ENCODE peak calls at places on chromosomes 16 and 17, in four cellular contexts. Q is K562, U is GM12878, W is HepG2. L is an unnamed sample.

GRCh38 chr17:79219208-79219935 is 144.7 kb downstream of the ENGASE start:
- DNase-seq in Q (no peak), U (no peak), W (no peak), L (no peak)

GRCh38 chr16:12362482-12363458 is 386.2 kb downstream of the SNX29 start:
- DNase-seq in Q (no peak), U (no peak), W (no peak), L (no peak)

GRCh38 chr16:72939247-72939646 is 108.7 kb downstream of the ZFHX3 start:
- DNase-seq in Q (no peak), U (no peak), W (no peak), L (no peak)

GRCh38 chr17:17372856-17373520 is 69.8 kb downstream of the NT5M start:
- DNase-seq in Q (no peak), U (no peak), W (no peak), L (no peak)

GRCh38 chr16:86975445-86975844 is 341.7 kb downstream of the C16orf95 start:
- DNase-seq in Q (peak; percentile 81), U (no peak), W (no peak), L (peak; percentile 69)

GRCh38 chr17:61218438-61218837 is 181.2 kb upstream of the TBX2 start:
- DNase-seq in Q (no peak), U (no peak), W (no peak), L (no peak)

GRCh38 chr17:66508896-66509843 is 206.8 kb downstream of the PRKCA start:
- DNase-seq in Q (peak; percentile 66), U (no peak), W (no peak), L (no peak)

GRCh38 chr17:16391451-16391850 is 10.6 kb downstream of the UBB start:
- DNase-seq in Q (no peak), U (no peak), W (no peak), L (no peak)

GRCh38 chr17:17547210-17547764 is 44.2 kb downstream of the PEMT start:
- DNase-seq in Q (no peak), U (no peak), W (peak; percentile 82), L (no peak)

GRCh38 chr17:37299257-37299985 is 76.4 kb upstream of the C17orf78 start:
- DNase-seq in Q (no peak), U (no peak), W (no peak), L (peak; percentile 11)

GRCh38 chr16:4506450-4506849 is 30.3 kb downstream of the HMOX2 start:
- DNase-seq in Q (peak; percentile 62), U (peak; percentile 39), W (peak; percentile 59), L (peak; percentile 69)

GRCh38 chr17:21396237-21396636 is 20.1 kb downstream of the KCNJ12 start:
- DNase-seq in Q (no peak), U (no peak), W (no peak), L (no peak)

GRCh38 chr16:78142784-78143183 is 43.3 kb downstream of the WWOX start:
- DNase-seq in Q (no peak), U (no peak), W (no peak), L (no peak)

GRCh38 chr16:4362476-4363250 is 9.0 kb upstream of the VASN start:
- DNase-seq in Q (no peak), U (no peak), W (no peak), L (no peak)

GRCh38 chr16:21599158-21599993 is at the start of gene METTL9:
- DNase-seq in Q (peak; percentile 96), U (peak; percentile 73), W (peak; percentile 94), L (peak; percentile 90)

GRCh38 chr17:66507982-66508760 is 205.8 kb downstream of the PRKCA start:
- DNase-seq in Q (peak; percentile 52), U (no peak), W (no peak), L (no peak)

GRCh38 chr16:54286330-54287017 is at the start of gene IRX3:
- DNase-seq in Q (no peak), U (no peak), W (peak; percentile 91), L (peak; percentile 87)

GRCh38 chr17:10657866-10658265 is 757 bp upstream of the MYH3 start:
- DNase-seq in Q (no peak), U (no peak), W (no peak), L (no peak)

GRCh38 chr17:41594363-41594915 is 7.7 kb upstream of the KRT14 start:
- DNase-seq in Q (no peak), U (no peak), W (no peak), L (no peak)

GRCh38 chr16:9447195-9447551 is 355.7 kb downstream of the HAPSTR1 start:
- DNase-seq in Q (no peak), U (no peak), W (no peak), L (no peak)

GRCh38 chr17:7192271-7192937 is 13.2 kb upstream of the ASGR1 start:
- DNase-seq in Q (no peak), U (no peak), W (no peak), L (no peak)

GRCh38 chr17:78745407-78746088 is 36.5 kb downstream of the CYTH1 start:
- DNase-seq in Q (no peak), U (no peak), W (peak; percentile 52), L (no peak)

GRCh38 chr16:89828199-89828869 is at the start of gene SPIRE2:
- DNase-seq in Q (peak; percentile 85), U (no peak), W (no peak), L (peak; percentile 77)

GRCh38 chr16:21156767-21157467 is 1.6 kb upstream of the LDAF1 start:
- DNase-seq in Q (peak; percentile 53), U (no peak), W (peak; percentile 79), L (peak; percentile 75)

GRCh38 chr16:82612263-82612662 is 14.5 kb upstream of the CDH13 start:
- DNase-seq in Q (no peak), U (no peak), W (no peak), L (no peak)

GRCh38 chr17:19738757-19739156 is 9.3 kb downstream of the ALDH3A1 start:
- DNase-seq in Q (no peak), U (no peak), W (no peak), L (no peak)

GRCh38 chr17:8250101-8250500 is 1.0 kb downstream of the PFAS start:
- DNase-seq in Q (no peak), U (no peak), W (no peak), L (no peak)

GRCh38 chr16:75234856-75235696 is 16.3 kb downstream of the CTRB1 start:
- DNase-seq in Q (no peak), U (no peak), W (no peak), L (no peak)

GRCh38 chr17:419073-419735 is 66.6 kb upstream of the RPH3AL start:
- DNase-seq in Q (no peak), U (no peak), W (peak; percentile 80), L (no peak)

GRCh38 chr16:86225905-86226371 is 284.4 kb upstream of the FOXF1 start:
- DNase-seq in Q (no peak), U (no peak), W (no peak), L (no peak)

GRCh38 chr17:71632328-71632727 is 488.5 kb upstream of the SOX9 start:
- DNase-seq in Q (no peak), U (no peak), W (no peak), L (no peak)

GRCh38 chr16:11087691-11088431 is 143.5 kb downstream of the CLEC16A start:
- DNase-seq in Q (no peak), U (no peak), W (no peak), L (no peak)

GRCh38 chr17:82118178-82118814 is 20.3 kb upstream of the FASN start:
- DNase-seq in Q (no peak), U (no peak), W (no peak), L (no peak)

GRCh38 chr17:82117139-82118090 is 19.4 kb upstream of the FASN start:
- DNase-seq in Q (no peak), U (no peak), W (peak; percentile 60), L (no peak)

GRCh38 chr17:82121246-82121645 is 23.2 kb upstream of the FASN start:
- DNase-seq in Q (no peak), U (no peak), W (no peak), L (no peak)

GRCh38 chr17:82120148-82120547 is 22.1 kb upstream of the FASN start:
- DNase-seq in Q (no peak), U (no peak), W (no peak), L (no peak)

DNA sequence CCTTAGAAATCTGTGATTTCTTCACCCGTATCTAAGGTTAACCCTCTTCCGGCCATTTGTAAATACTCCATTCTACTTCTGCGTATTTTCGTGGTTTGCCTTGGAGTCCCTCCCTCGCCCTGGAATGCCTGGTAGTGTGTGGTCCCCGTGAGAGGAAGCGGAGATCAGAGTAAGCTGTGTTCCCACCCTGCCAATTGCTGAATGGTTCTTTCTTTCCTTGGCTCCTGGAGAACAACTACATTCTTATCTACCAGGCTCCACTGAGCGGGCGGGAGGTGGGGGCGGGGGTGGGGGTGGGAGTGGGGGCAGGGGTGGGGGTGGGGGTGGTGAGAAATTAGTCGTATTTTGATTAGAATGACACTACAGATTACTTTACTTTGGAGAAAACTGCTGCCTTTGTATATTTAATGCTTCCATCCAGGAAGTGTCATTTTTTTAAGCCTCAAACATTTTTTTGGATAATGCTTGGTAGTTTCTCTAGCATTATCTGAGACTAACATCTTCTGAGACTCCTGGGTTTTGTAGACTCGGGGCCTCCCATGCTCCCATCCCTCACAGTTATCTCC is 20.9 kb upstream of the FASN start:
- DNase-seq in Q (peak; percentile 60), U (no peak), W (peak; percentile 71), L (no peak)
- TF ChIP-seq BHLHE40 in Q (no peak), U (no peak), W (no peak), L (no peak)

DNA sequence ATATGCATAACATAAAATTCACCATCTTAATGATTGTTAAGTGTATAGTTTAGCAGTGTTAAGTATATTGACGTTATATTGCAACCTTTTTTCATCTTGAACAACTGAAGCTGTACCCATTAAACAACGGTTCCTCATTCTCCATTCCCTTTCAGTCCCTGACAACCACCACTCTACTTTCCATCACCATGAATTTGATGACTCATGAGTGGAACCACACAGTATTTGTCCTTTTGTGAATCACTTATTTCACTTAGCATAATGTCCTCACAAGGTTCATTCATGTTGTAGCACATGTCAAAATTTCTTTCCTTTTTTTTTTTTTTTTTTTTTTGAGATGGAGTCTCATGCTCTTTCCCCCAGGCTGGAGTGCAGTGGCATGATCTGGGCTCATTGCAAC is 46.0 kb downstream of the HOXB1 start:
- DNase-seq in Q (no peak), U (no peak), W (no peak), L (no peak)
- TF ChIP-seq FOXM1 in Q (no peak), U (no peak), W (no peak), L (no peak)

GRCh38 chr16:88775825-88776224 is 9.2 kb downstream of the PIEZO1 start:
- DNase-seq in Q (no peak), U (no peak), W (no peak), L (no peak)

GRCh38 chr16:88772871-88773811 is 11.9 kb downstream of the PIEZO1 start:
- DNase-seq in Q (peak; percentile 71), U (no peak), W (no peak), L (no peak)

GRCh38 chr16:88774544-88775393 is 10.3 kb downstream of the PIEZO1 start:
- DNase-seq in Q (no peak), U (no peak), W (no peak), L (no peak)

GRCh38 chr16:88771294-88771772 is 13.7 kb downstream of the PIEZO1 start:
- DNase-seq in Q (no peak), U (no peak), W (no peak), L (no peak)

GRCh38 chr16:88773812-88774291 is 11.2 kb downstream of the PIEZO1 start:
- DNase-seq in Q (peak; percentile 93), U (no peak), W (no peak), L (no peak)
- TF ChIP-seq BHLHE40 in Q (peak; percentile 73), U (no peak), W (no peak), L (no peak)

GRCh38 chr16:70162041-70162451 is 11.5 kb upstream of the CLEC18C start:
- DNase-seq in Q (peak; percentile 23), U (no peak), W (peak; percentile 77), L (peak; percentile 5)

GRCh38 chr16:70160821-70161220 is 12.8 kb upstream of the CLEC18C start:
- DNase-seq in Q (peak; percentile 5), U (no peak), W (no peak), L (no peak)

GRCh38 chr16:70159355-70160348 is 13.9 kb upstream of the CLEC18C start:
- DNase-seq in Q (peak; percentile 9), U (no peak), W (no peak), L (peak; percentile 5)

GRCh38 chr16:70160388-70160787 is 13.2 kb upstream of the CLEC18C start:
- DNase-seq in Q (peak; percentile 9), U (no peak), W (no peak), L (no peak)

GRCh38 chr16:70161350-70161749 is 12.2 kb upstream of the CLEC18C start:
- DNase-seq in Q (peak; percentile 11), U (no peak), W (no peak), L (no peak)
- TF ChIP-seq FOXM1 in Q (no peak), U (no peak), W (no peak), L (no peak)

L was measured in HEK293T.